ENCODE peak calls at places on chromosomes 13 and 19, in four cellular contexts. K is activated CD4-positive, alpha-beta T cell treated with anti-CD3 and anti-CD28 coated beads, Interleukin-2, amount 50 U/mL, for 24 hours; L is GM04504; D is GM10248. F is an unnamed sample.

GRCh38 chr13:50161052-50161451 is 145.8 kb downstream of the KCNRG start:
- DNase-seq in K (no peak), D (no peak), L (no peak), F (no peak)

GRCh38 chr19:48625891-48626327 is 6.6 kb downstream of the SPHK2 start:
- DNase-seq in D (no peak), K (no peak), L (no peak), F (no peak)

GRCh38 chr19:16654151-16654550 is 5.8 kb downstream of the SMIM7 start:
- DNase-seq in K (no peak), L (no peak), D (no peak), F (no peak)

GRCh38 chr19:10797541-10798256 is 38.3 kb downstream of the TMED1 start:
- DNase-seq in K (peak; percentile 61), D (peak; percentile 72), L (no peak), F (no peak)

GRCh38 chr13:52652170-52652979 is at the start of gene SUGT1:
- DNase-seq in K (peak; percentile 88), L (peak; percentile 97), D (peak; percentile 91), F (peak; percentile 94)

GRCh38 chr19:53868091-53868891 is 608 bp downstream of the MYADM start:
- DNase-seq in D (no peak), K (no peak), L (no peak), F (no peak)

GRCh38 chr13:110524484-110525254 is 36.9 kb downstream of the RAB20 start:
- DNase-seq in L (no peak), K (no peak), D (no peak), F (no peak)

GRCh38 chr19:2309734-2310362 is 1.9 kb upstream of the LINGO3 start:
- DNase-seq in L (no peak), D (no peak), K (no peak), F (no peak)

GRCh38 chr19:5041168-5042038 is 72.5 kb downstream of the KDM4B start:
- DNase-seq in L (no peak), K (no peak), D (no peak), F (no peak)

GRCh38 chr13:99998261-99998660 is 16.7 kb downstream of the ZIC2 start:
- DNase-seq in D (no peak), L (no peak), K (no peak), F (no peak)

GRCh38 chr13:70237131-70237530 is 128.9 kb upstream of the KLHL1 start:
- DNase-seq in L (no peak), D (no peak), K (no peak), F (no peak)

GRCh38 chr13:23810842-23811241 is 78.4 kb downstream of the MIPEP start:
- DNase-seq in L (no peak), D (peak; percentile 36), K (no peak), F (no peak)

GRCh38 chr13:32314968-32315254 is 252 bp downstream of the ZAR1L start:
- DNase-seq in D (peak; percentile 55), L (no peak), K (no peak), F (no peak)

GRCh38 chr13:39777527-39778061 is 122.1 kb downstream of the COG6 start:
- DNase-seq in K (no peak), L (peak; percentile 77), D (no peak), F (peak; percentile 56)

GRCh38 chr13:101327844-101328243 is 88.5 kb downstream of the NALCN start:
- DNase-seq in L (no peak), D (no peak), K (no peak), F (no peak)